ENCODE peak calls at places on chromosome 13, in nine cellular contexts. One of them, this sample, is unnamed.

GRCh38 chr13:91652389-91652788 is 254.0 kb downstream of the GPC5 start:
- DNase-seq in NCI-H2081: no peak
- DNase-seq in heart left ventricle: no peak
- DNase-seq in CD8-positive, alpha-beta memory T cell: no peak
- DNase-seq in A172: no peak
- DNase-seq in cardiac muscle cell: no peak
- DNase-seq in NCI-H1092: no peak
- DNase-seq in left lung: no peak
- DNase-seq in left cardiac atrium: no peak
- DNase-seq in this sample: no peak

GRCh38 chr13:54845351-54845965 is 1816.8 kb downstream of the OLFM4 start:
- DNase-seq in CD8-positive, alpha-beta memory T cell: no peak
- DNase-seq in NCI-H1092: peak
- DNase-seq in A172: no peak
- DNase-seq in NCI-H2081: no peak
- DNase-seq in heart left ventricle: no peak
- DNase-seq in left lung: no peak
- DNase-seq in left cardiac atrium: no peak
- DNase-seq in cardiac muscle cell: peak
- DNase-seq in this sample: no peak

GRCh38 chr13:45598597-45598996 is 16.9 kb downstream of the ERICH6B start:
- DNase-seq in cardiac muscle cell: no peak
- DNase-seq in NCI-H1092: no peak
- DNase-seq in heart left ventricle: no peak
- DNase-seq in left cardiac atrium: no peak
- DNase-seq in NCI-H2081: no peak
- DNase-seq in CD8-positive, alpha-beta memory T cell: no peak
- DNase-seq in left lung: no peak
- DNase-seq in A172: no peak
- DNase-seq in this sample: no peak

GRCh38 chr13:41145136-41145908 is 12.7 kb upstream of the KBTBD6 start:
- DNase-seq in left lung: no peak
- DNase-seq in CD8-positive, alpha-beta memory T cell: no peak
- DNase-seq in A172: no peak
- DNase-seq in left cardiac atrium: no peak
- DNase-seq in NCI-H1092: no peak
- DNase-seq in NCI-H2081: no peak
- DNase-seq in heart left ventricle: no peak
- DNase-seq in cardiac muscle cell: no peak
- DNase-seq in this sample: no peak

GRCh38 chr13:74479124-74479523 is 344.9 kb upstream of the KLF12 start:
- DNase-seq in heart left ventricle: no peak
- DNase-seq in A172: no peak
- DNase-seq in NCI-H2081: no peak
- DNase-seq in CD8-positive, alpha-beta memory T cell: no peak
- DNase-seq in left lung: no peak
- DNase-seq in NCI-H1092: no peak
- DNase-seq in left cardiac atrium: no peak
- DNase-seq in cardiac muscle cell: no peak
- DNase-seq in this sample: no peak

GRCh38 chr13:71801781-71802180 is 65.2 kb downstream of the DACH1 start:
- DNase-seq in A172: no peak
- DNase-seq in NCI-H1092: peak
- DNase-seq in left cardiac atrium: no peak
- DNase-seq in cardiac muscle cell: no peak
- DNase-seq in CD8-positive, alpha-beta memory T cell: no peak
- DNase-seq in left lung: no peak
- DNase-seq in heart left ventricle: no peak
- DNase-seq in NCI-H2081: peak
- DNase-seq in this sample: no peak

GRCh38 chr13:111114362-111115050 is 604 bp upstream of the ARHGEF7 start:
- DNase-seq in NCI-H2081: peak
- DNase-seq in NCI-H1092: peak
- DNase-seq in CD8-positive, alpha-beta memory T cell: no peak
- DNase-seq in cardiac muscle cell: peak
- DNase-seq in A172: no peak
- DNase-seq in heart left ventricle: peak
- DNase-seq in left cardiac atrium: peak
- DNase-seq in left lung: no peak
- DNase-seq in this sample: peak

GRCh38 chr13:101258071-101258470 is 158.2 kb downstream of the NALCN start:
- DNase-seq in heart left ventricle: no peak
- DNase-seq in cardiac muscle cell: no peak
- DNase-seq in NCI-H1092: no peak
- DNase-seq in CD8-positive, alpha-beta memory T cell: no peak
- DNase-seq in NCI-H2081: no peak
- DNase-seq in left cardiac atrium: no peak
- DNase-seq in A172: peak
- DNase-seq in left lung: no peak
- DNase-seq in this sample: no peak

GRCh38 chr13:72255908-72256307 is 388.9 kb upstream of the DACH1 start:
- DNase-seq in CD8-positive, alpha-beta memory T cell: no peak
- DNase-seq in NCI-H2081: peak
- DNase-seq in left cardiac atrium: no peak
- DNase-seq in cardiac muscle cell: peak
- DNase-seq in NCI-H1092: peak
- DNase-seq in left lung: no peak
- DNase-seq in A172: peak
- DNase-seq in heart left ventricle: no peak
- DNase-seq in this sample: peak

GRCh38 chr13:25329706-25330105 is 28.3 kb downstream of the NUP58 start:
- DNase-seq in A172: no peak
- DNase-seq in cardiac muscle cell: no peak
- DNase-seq in heart left ventricle: no peak
- DNase-seq in CD8-positive, alpha-beta memory T cell: no peak
- DNase-seq in NCI-H1092: no peak
- DNase-seq in NCI-H2081: no peak
- DNase-seq in left lung: peak
- DNase-seq in left cardiac atrium: no peak
- DNase-seq in this sample: no peak